ENCODE peak calls at places on chromosome 3, in nine cellular contexts. One of them, this sample, is unnamed.

GRCh38 chr3:130935761-130936160 is 41.9 kb downstream of the ATP2C1 start:
- DNase-seq in adrenal gland: no peak
- DNase-seq in stomach: no peak
- DNase-seq in heart left ventricle: no peak
- DNase-seq in uterus: no peak
- DNase-seq in erythroblast: no peak
- DNase-seq in transverse colon: no peak
- DNase-seq in gastrocnemius medialis: no peak
- DNase-seq in IMR-90: peak
- DNase-seq in this sample: no peak

GRCh38 chr3:56747150-56747549 is 54.6 kb downstream of the ARHGEF3 start:
- DNase-seq in IMR-90: no peak
- DNase-seq in gastrocnemius medialis: no peak
- DNase-seq in heart left ventricle: no peak
- DNase-seq in erythroblast: no peak
- DNase-seq in uterus: no peak
- DNase-seq in stomach: no peak
- DNase-seq in adrenal gland: no peak
- DNase-seq in transverse colon: no peak
- DNase-seq in this sample: no peak

GRCh38 chr3:150286390-150287147 is 121.5 kb upstream of the TSC22D2 start:
- DNase-seq in adrenal gland: peak
- DNase-seq in uterus: no peak
- DNase-seq in stomach: no peak
- DNase-seq in IMR-90: peak
- DNase-seq in gastrocnemius medialis: no peak
- DNase-seq in erythroblast: peak
- DNase-seq in heart left ventricle: no peak
- DNase-seq in transverse colon: no peak
- DNase-seq in this sample: no peak

GRCh38 chr3:187880438-187880837 is 135.2 kb upstream of the BCL6 start:
- DNase-seq in erythroblast: no peak
- DNase-seq in stomach: no peak
- DNase-seq in adrenal gland: no peak
- DNase-seq in IMR-90: peak
- DNase-seq in gastrocnemius medialis: no peak
- DNase-seq in uterus: no peak
- DNase-seq in transverse colon: no peak
- DNase-seq in heart left ventricle: no peak
- DNase-seq in this sample: no peak

GRCh38 chr3:149224736-149225594 is 3.3 kb upstream of the CP start:
- DNase-seq in IMR-90: peak
- DNase-seq in gastrocnemius medialis: no peak
- DNase-seq in erythroblast: peak
- DNase-seq in uterus: no peak
- DNase-seq in heart left ventricle: no peak
- DNase-seq in transverse colon: no peak
- DNase-seq in adrenal gland: peak
- DNase-seq in stomach: no peak
- DNase-seq in this sample: peak

GRCh38 chr3:140223631-140224030 is 288.6 kb downstream of the CLSTN2 start:
- DNase-seq in IMR-90: no peak
- DNase-seq in gastrocnemius medialis: no peak
- DNase-seq in uterus: no peak
- DNase-seq in transverse colon: no peak
- DNase-seq in adrenal gland: no peak
- DNase-seq in stomach: no peak
- DNase-seq in erythroblast: no peak
- DNase-seq in heart left ventricle: no peak
- DNase-seq in this sample: no peak

GRCh38 chr3:62131620-62132019 is 241.7 kb downstream of the FEZF2 start:
- DNase-seq in uterus: no peak
- DNase-seq in adrenal gland: no peak
- DNase-seq in transverse colon: no peak
- DNase-seq in stomach: no peak
- DNase-seq in IMR-90: peak
- DNase-seq in gastrocnemius medialis: no peak
- DNase-seq in heart left ventricle: no peak
- DNase-seq in erythroblast: no peak
- DNase-seq in this sample: no peak

GRCh38 chr3:185309795-185310194 is 53.1 kb upstream of the MAP3K13 start:
- DNase-seq in gastrocnemius medialis: no peak
- DNase-seq in erythroblast: no peak
- DNase-seq in IMR-90: no peak
- DNase-seq in uterus: no peak
- DNase-seq in heart left ventricle: no peak
- DNase-seq in transverse colon: no peak
- DNase-seq in stomach: no peak
- DNase-seq in adrenal gland: no peak
- DNase-seq in this sample: no peak

GRCh38 chr3:197083486-197083885 is 53.9 kb upstream of the MELTF start:
- DNase-seq in gastrocnemius medialis: peak
- DNase-seq in uterus: peak
- DNase-seq in adrenal gland: peak
- DNase-seq in IMR-90: peak
- DNase-seq in stomach: no peak
- DNase-seq in transverse colon: no peak
- DNase-seq in erythroblast: no peak
- DNase-seq in heart left ventricle: peak
- DNase-seq in this sample: peak

GRCh38 chr3:15629860-15630597 is 28.5 kb downstream of the BTD start:
- DNase-seq in heart left ventricle: peak
- DNase-seq in gastrocnemius medialis: peak
- DNase-seq in adrenal gland: peak
- DNase-seq in transverse colon: peak
- DNase-seq in stomach: peak
- DNase-seq in IMR-90: peak
- DNase-seq in erythroblast: peak
- DNase-seq in uterus: peak
- DNase-seq in this sample: no peak

GRCh38 chr3:46284981-46285683 is 42.9 kb downstream of the CCR3 start:
- DNase-seq in transverse colon: no peak
- DNase-seq in adrenal gland: no peak
- DNase-seq in gastrocnemius medialis: no peak
- DNase-seq in uterus: no peak
- DNase-seq in stomach: no peak
- DNase-seq in heart left ventricle: no peak
- DNase-seq in IMR-90: no peak
- DNase-seq in erythroblast: no peak
- DNase-seq in this sample: no peak

GRCh38 chr3:69815959-69816358 is 76.7 kb downstream of the MITF start:
- DNase-seq in uterus: no peak
- DNase-seq in erythroblast: no peak
- DNase-seq in heart left ventricle: no peak
- DNase-seq in stomach: no peak
- DNase-seq in gastrocnemius medialis: no peak
- DNase-seq in adrenal gland: no peak
- DNase-seq in transverse colon: no peak
- DNase-seq in IMR-90: no peak
- DNase-seq in this sample: no peak

GRCh38 chr3:69806735-69807438 is 67.6 kb downstream of the MITF start:
- DNase-seq in gastrocnemius medialis: no peak
- DNase-seq in uterus: no peak
- DNase-seq in heart left ventricle: no peak
- DNase-seq in stomach: no peak
- DNase-seq in transverse colon: no peak
- DNase-seq in adrenal gland: no peak
- DNase-seq in IMR-90: peak
- DNase-seq in erythroblast: no peak
- DNase-seq in this sample: no peak

GRCh38 chr3:69809076-69809835 is 70.0 kb downstream of the MITF start:
- DNase-seq in heart left ventricle: no peak
- DNase-seq in stomach: no peak
- DNase-seq in IMR-90: peak
- DNase-seq in uterus: no peak
- DNase-seq in erythroblast: peak
- DNase-seq in adrenal gland: no peak
- DNase-seq in transverse colon: no peak
- DNase-seq in gastrocnemius medialis: no peak
- DNase-seq in this sample: no peak

GRCh38 chr3:69807674-69808073 is 68.4 kb downstream of the MITF start:
- DNase-seq in uterus: no peak
- DNase-seq in stomach: no peak
- DNase-seq in erythroblast: no peak
- DNase-seq in gastrocnemius medialis: no peak
- DNase-seq in heart left ventricle: no peak
- DNase-seq in IMR-90: no peak
- DNase-seq in transverse colon: no peak
- DNase-seq in adrenal gland: no peak
- DNase-seq in this sample: no peak

GRCh38 chr3:69811452-69812401 is 72.5 kb downstream of the MITF start:
- DNase-seq in gastrocnemius medialis: no peak
- DNase-seq in adrenal gland: no peak
- DNase-seq in uterus: no peak
- DNase-seq in heart left ventricle: no peak
- DNase-seq in erythroblast: no peak
- DNase-seq in stomach: no peak
- DNase-seq in transverse colon: peak
- DNase-seq in IMR-90: no peak
- DNase-seq in this sample: no peak
- TF ChIP-seq POLR2A in gastrocnemius medialis: no peak
- TF ChIP-seq POLR2A in adrenal gland: no peak
- TF ChIP-seq POLR2A in uterus: no peak
- TF ChIP-seq POLR2A in heart left ventricle: no peak
- TF ChIP-seq POLR2A in erythroblast: no peak
- TF ChIP-seq POLR2A in stomach: no peak
- TF ChIP-seq POLR2A in transverse colon: no peak
- TF ChIP-seq POLR2A in IMR-90: no peak
- TF ChIP-seq POLR2A in this sample: no peak

GRCh38 chr3:23664459-23664858 is 141.3 kb upstream of the UBE2E1 start:
- DNase-seq in adrenal gland: no peak
- DNase-seq in transverse colon: no peak
- DNase-seq in IMR-90: peak
- DNase-seq in gastrocnemius medialis: no peak
- DNase-seq in heart left ventricle: no peak
- DNase-seq in stomach: no peak
- DNase-seq in uterus: no peak
- DNase-seq in erythroblast: no peak
- DNase-seq in this sample: no peak
- TF ChIP-seq POLR2A in adrenal gland: no peak
- TF ChIP-seq POLR2A in transverse colon: no peak
- TF ChIP-seq POLR2A in IMR-90: no peak
- TF ChIP-seq POLR2A in gastrocnemius medialis: no peak
- TF ChIP-seq POLR2A in heart left ventricle: no peak
- TF ChIP-seq POLR2A in stomach: no peak
- TF ChIP-seq POLR2A in uterus: no peak
- TF ChIP-seq POLR2A in erythroblast: no peak
- TF ChIP-seq POLR2A in this sample: no peak

GRCh38 chr3:74631341-74631740 is 16.9 kb upstream of the CNTN3 start:
- DNase-seq in uterus: no peak
- DNase-seq in erythroblast: no peak
- DNase-seq in stomach: no peak
- DNase-seq in adrenal gland: no peak
- DNase-seq in transverse colon: no peak
- DNase-seq in heart left ventricle: no peak
- DNase-seq in IMR-90: peak
- DNase-seq in gastrocnemius medialis: no peak
- DNase-seq in this sample: no peak
- TF ChIP-seq POLR2A in uterus: no peak
- TF ChIP-seq POLR2A in erythroblast: no peak
- TF ChIP-seq POLR2A in stomach: no peak
- TF ChIP-seq POLR2A in adrenal gland: no peak
- TF ChIP-seq POLR2A in transverse colon: no peak
- TF ChIP-seq POLR2A in heart left ventricle: no peak
- TF ChIP-seq POLR2A in IMR-90: no peak
- TF ChIP-seq POLR2A in gastrocnemius medialis: no peak
- TF ChIP-seq POLR2A in this sample: no peak

GRCh38 chr3:51967384-51968174 is at the start of gene PCBP4:
- DNase-seq in stomach: peak
- DNase-seq in IMR-90: peak
- DNase-seq in transverse colon: peak
- DNase-seq in heart left ventricle: peak
- DNase-seq in erythroblast: peak
- DNase-seq in adrenal gland: peak
- DNase-seq in uterus: peak
- DNase-seq in gastrocnemius medialis: peak
- DNase-seq in this sample: peak
- TF ChIP-seq POLR2A in stomach: no peak
- TF ChIP-seq POLR2A in IMR-90: no peak
- TF ChIP-seq POLR2A in transverse colon: no peak
- TF ChIP-seq POLR2A in heart left ventricle: peak
- TF ChIP-seq POLR2A in erythroblast: no peak
- TF ChIP-seq POLR2A in adrenal gland: peak
- TF ChIP-seq POLR2A in uterus: peak
- TF ChIP-seq POLR2A in gastrocnemius medialis: peak
- TF ChIP-seq POLR2A in this sample: peak

GRCh38 chr3:34463414-34463813 is 665.0 kb downstream of the PDCD6IP start:
- DNase-seq in uterus: no peak
- DNase-seq in heart left ventricle: no peak
- DNase-seq in gastrocnemius medialis: no peak
- DNase-seq in adrenal gland: no peak
- DNase-seq in transverse colon: no peak
- DNase-seq in erythroblast: no peak
- DNase-seq in IMR-90: no peak
- DNase-seq in stomach: no peak
- DNase-seq in this sample: no peak
- TF ChIP-seq POLR2A in uterus: no peak
- TF ChIP-seq POLR2A in heart left ventricle: no peak
- TF ChIP-seq POLR2A in gastrocnemius medialis: no peak
- TF ChIP-seq POLR2A in adrenal gland: no peak
- TF ChIP-seq POLR2A in transverse colon: no peak
- TF ChIP-seq POLR2A in erythroblast: no peak
- TF ChIP-seq POLR2A in IMR-90: no peak
- TF ChIP-seq POLR2A in stomach: no peak
- TF ChIP-seq POLR2A in this sample: no peak

GRCh38 chr3:143849854-143850549 is 1.7 kb upstream of the SLC9A9 start:
- DNase-seq in transverse colon: no peak
- DNase-seq in gastrocnemius medialis: no peak
- DNase-seq in uterus: no peak
- DNase-seq in IMR-90: peak
- DNase-seq in heart left ventricle: no peak
- DNase-seq in stomach: no peak
- DNase-seq in erythroblast: no peak
- DNase-seq in adrenal gland: no peak
- DNase-seq in this sample: no peak

GRCh38 chr3:143850877-143851276 is 2.6 kb upstream of the SLC9A9 start:
- DNase-seq in gastrocnemius medialis: no peak
- DNase-seq in adrenal gland: peak
- DNase-seq in stomach: no peak
- DNase-seq in transverse colon: no peak
- DNase-seq in uterus: no peak
- DNase-seq in heart left ventricle: no peak
- DNase-seq in erythroblast: no peak
- DNase-seq in IMR-90: no peak
- DNase-seq in this sample: no peak

GRCh38 chr3:143851331-143852017 is 3.2 kb upstream of the SLC9A9 start:
- DNase-seq in adrenal gland: no peak
- DNase-seq in gastrocnemius medialis: no peak
- DNase-seq in heart left ventricle: no peak
- DNase-seq in uterus: no peak
- DNase-seq in transverse colon: no peak
- DNase-seq in stomach: no peak
- DNase-seq in erythroblast: no peak
- DNase-seq in IMR-90: no peak
- DNase-seq in this sample: no peak

GRCh38 chr3:143848707-143849106 is 439 bp upstream of the SLC9A9 start:
- DNase-seq in heart left ventricle: no peak
- DNase-seq in gastrocnemius medialis: no peak
- DNase-seq in erythroblast: no peak
- DNase-seq in adrenal gland: no peak
- DNase-seq in stomach: no peak
- DNase-seq in transverse colon: no peak
- DNase-seq in IMR-90: no peak
- DNase-seq in uterus: no peak
- DNase-seq in this sample: no peak

GRCh38 chr3:143847787-143848631 is at the start of gene SLC9A9:
- DNase-seq in gastrocnemius medialis: peak
- DNase-seq in heart left ventricle: no peak
- DNase-seq in erythroblast: peak
- DNase-seq in uterus: peak
- DNase-seq in stomach: peak
- DNase-seq in transverse colon: peak
- DNase-seq in IMR-90: peak
- DNase-seq in adrenal gland: peak
- DNase-seq in this sample: peak
- TF ChIP-seq POLR2A in gastrocnemius medialis: no peak
- TF ChIP-seq POLR2A in heart left ventricle: no peak
- TF ChIP-seq POLR2A in erythroblast: no peak
- TF ChIP-seq POLR2A in uterus: no peak
- TF ChIP-seq POLR2A in stomach: no peak
- TF ChIP-seq POLR2A in transverse colon: no peak
- TF ChIP-seq POLR2A in IMR-90: no peak
- TF ChIP-seq POLR2A in adrenal gland: peak
- TF ChIP-seq POLR2A in this sample: no peak

This sample was measured in H54.